ENCODE peak calls at places on chromosomes 11 and 22, in seven cellular contexts. P, A, Y, R, K, B and U are unnamed samples.

GRCh38 chr11:3145206-3145520 is 19.9 kb downstream of the OSBPL5 start:
- DNase-seq in A (no peak), K (no peak), Y (no peak), P (no peak), R (no peak), B (no peak), U (no peak)

GRCh38 chr11:111064118-111064517 is 181.4 kb upstream of the POU2AF2 start:
- DNase-seq in R (no peak), Y (no peak), K (no peak), P (no peak), B (no peak), A (peak; percentile 41), U (no peak)

GRCh38 chr11:34609850-34610249 is 11.0 kb upstream of the EHF start:
- DNase-seq in Y (no peak), B (no peak), A (no peak), K (no peak), R (no peak), P (no peak), U (no peak)

GRCh38 chr11:69013009-69013951 is at the start of gene MRGPRF:
- DNase-seq in A (no peak), R (peak; percentile 92), Y (no peak), K (no peak), B (no peak), P (no peak), U (peak; percentile 73)

GRCh38 chr11:46658259-46658658 is 40.9 kb downstream of the ATG13 start:
- DNase-seq in Y (no peak), R (peak; percentile 62), B (no peak), P (no peak), K (no peak), A (peak; percentile 43), U (no peak)

GRCh38 chr11:121930004-121930965 is 185.7 kb downstream of the BLID start:
- DNase-seq in A (no peak), P (no peak), K (no peak), R (no peak), Y (no peak), B (no peak), U (no peak)

GRCh38 chr22:17130199-17130598 is 9.0 kb upstream of the TMEM121B start:
- DNase-seq in A (no peak), B (no peak), K (no peak), Y (no peak), P (no peak), R (no peak), U (no peak)

GRCh38 chr11:95152878-95153856 is 63.5 kb downstream of the ENDOD1 start:
- DNase-seq in K (no peak), B (no peak), P (no peak), R (no peak), A (no peak), Y (no peak), U (peak; percentile 80)

GRCh38 chr11:72398058-72398758 is 36.1 kb downstream of the CLPB start:
- DNase-seq in P (no peak), R (no peak), Y (no peak), B (no peak), A (no peak), K (no peak), U (no peak)

GRCh38 chr11:95593101-95593500 is 196.5 kb downstream of the FAM76B start:
- DNase-seq in B (no peak), P (no peak), K (no peak), R (no peak), Y (no peak), A (no peak), U (no peak)

GRCh38 chr11:1299621-1300020 is 9.8 kb downstream of the TOLLIP start:
- DNase-seq in K (no peak), P (no peak), R (no peak), Y (no peak), B (no peak), A (no peak), U (peak; percentile 76)

GRCh38 chr11:129317564-129317963 is 58.1 kb upstream of the BARX2 start:
- DNase-seq in A (no peak), P (no peak), Y (no peak), K (no peak), B (peak; percentile 32), R (no peak), U (no peak)

GRCh38 chr11:123391646-123392348 is 38.3 kb upstream of the GRAMD1B start:
- DNase-seq in B (no peak), K (no peak), P (no peak), A (no peak), R (no peak), Y (no peak), U (no peak)

GRCh38 chr11:115759622-115760527 is 255.7 kb upstream of the CADM1 start:
- DNase-seq in K (no peak), B (no peak), P (no peak), Y (no peak), A (no peak), R (peak; percentile 50), U (no peak)

GRCh38 chr22:47310601-47311000 is 548.2 kb downstream of the TBC1D22A start:
- DNase-seq in A (no peak), K (no peak), P (no peak), B (no peak), R (no peak), Y (no peak), U (no peak)

GRCh38 chr11:123246749-123247497 is 51.9 kb upstream of the CLMP start:
- DNase-seq in A (no peak), P (peak; percentile 56), Y (peak; percentile 71), B (peak; percentile 81), K (no peak), R (peak; percentile 77), U (peak; percentile 93)

GRCh38 chr11:57885298-57886035 is 123.9 kb downstream of the CTNND1 start:
- DNase-seq in K (no peak), R (no peak), Y (no peak), P (no peak), B (peak; percentile 13), A (peak; percentile 2), U (no peak)

GRCh38 chr11:125433454-125434121 is 62.5 kb downstream of the FEZ1 start:
- DNase-seq in B (peak; percentile 23), R (peak; percentile 36), Y (no peak), P (peak; percentile 32), K (no peak), A (peak; percentile 36), U (no peak)

GRCh38 chr11:12411806-12412727 is 34.7 kb downstream of the PARVA start:
- DNase-seq in B (peak; percentile 81), K (no peak), A (peak; percentile 77), Y (peak; percentile 63), P (peak; percentile 32), R (peak; percentile 63), U (no peak)

GRCh38 chr11:28674432-28675076 is 566.4 kb downstream of the METTL15 start:
- DNase-seq in A (no peak), K (no peak), B (peak; percentile 47), P (no peak), Y (no peak), R (no peak), U (no peak)